ENCODE peak calls at places on chromosomes 13 and 19, in four cellular contexts. H is GM12878, J is HepG2, X is K562. P is an unnamed sample.

GRCh38 chr13:70844391-70845108 is 736.3 kb upstream of the KLHL1 start:
- DNase-seq in X (no peak), H (no peak), J (no peak), P (no peak)

GRCh38 chr19:29487432-29487831 is 38.4 kb upstream of the VSTM2B start:
- DNase-seq in H (no peak), X (no peak), J (no peak), P (peak)

GRCh38 chr19:33125929-33126388 is 6.0 kb upstream of the WDR88 start:
- DNase-seq in X (peak), J (peak), H (peak), P (peak)

GRCh38 chr19:52923782-52924593 is 760 bp upstream of the ZNF888 start:
- DNase-seq in J (peak), X (peak), H (no peak), P (no peak)

GRCh38 chr13:27168086-27168485 is 3.5 kb downstream of the USP12 start:
- DNase-seq in H (no peak), J (no peak), X (no peak), P (no peak)

GRCh38 chr19:55225415-55225958 is 3.1 kb downstream of the TMEM86B start:
- DNase-seq in X (no peak), J (no peak), H (no peak), P (no peak)

GRCh38 chr13:27362064-27362751 is 62.2 kb upstream of the GTF3A start:
- DNase-seq in J (peak), H (no peak), X (peak), P (peak)

GRCh38 chr13:30905932-30906383 is at the start of gene MEDAG:
- DNase-seq in H (no peak), X (no peak), J (no peak), P (no peak)

GRCh38 chr13:84430015-84430414 is 547.7 kb upstream of the SLITRK1 start:
- DNase-seq in H (no peak), X (no peak), J (no peak), P (no peak)

GRCh38 chr19:610071-610800 is 20.6 kb downstream of the HCN2 start:
- DNase-seq in J (no peak), H (no peak), X (no peak), P (no peak)

GRCh38 chr19:58575183-58576041 is 2.3 kb upstream of the MZF1 start:
- DNase-seq in H (peak), J (peak), X (peak), P (peak)

GRCh38 chr13:52984881-52985363 is 43.7 kb upstream of the OLFM4 start:
- DNase-seq in J (no peak), X (no peak), H (no peak), P (no peak)

GRCh38 chr13:65656740-65657329 is 1573.3 kb downstream of the PCDH9 start:
- DNase-seq in H (no peak), J (no peak), X (no peak), P (no peak)

GRCh38 chr13:110138009-110138699 is 168.8 kb downstream of the COL4A1 start:
- DNase-seq in J (peak), H (peak), X (peak), P (peak)

GRCh38 chr13:107322228-107322627 is 754.3 kb upstream of the ARGLU1 start:
- DNase-seq in J (no peak), X (no peak), H (no peak), P (no peak)

GRCh38 chr13:98528663-98529064 is 48.2 kb downstream of the STK24 start:
- DNase-seq in H (no peak), J (no peak), X (no peak), P (no peak)

GRCh38 chr19:41720103-41720502 is 11.7 kb downstream of the CEACAM5 start:
- DNase-seq in H (no peak), X (no peak), J (no peak), P (no peak)

GRCh38 chr19:795691-796581 is 1.3 kb upstream of the PTBP1 start:
- DNase-seq in H (no peak), J (no peak), X (no peak), P (no peak)

GRCh38 chr19:31257426-31258130 is 91.7 kb downstream of the TSHZ3 start:
- DNase-seq in J (no peak), H (no peak), X (no peak), P (no peak)

GRCh38 chr13:108283110-108283509 is 13.6 kb downstream of the TNFSF13B start:
- DNase-seq in H (no peak), J (no peak), X (no peak), P (no peak)

GRCh38 chr13:51269039-51269438 is 46.8 kb downstream of the FAM124A start:
- DNase-seq in X (no peak), J (no peak), H (no peak), P (no peak)

GRCh38 chr19:51081476-51081875 is 1.2 kb downstream of the KLK14 start:
- DNase-seq in J (no peak), H (no peak), X (peak), P (no peak)

GRCh38 chr13:42873081-42873480 is 91.7 kb downstream of the FAM216B start:
- DNase-seq in J (no peak), H (no peak), X (no peak), P (no peak)

GRCh38 chr13:23637813-23638212 is 67.6 kb downstream of the TNFRSF19 start:
- DNase-seq in X (no peak), J (no peak), H (no peak), P (no peak)

GRCh38 chr19:46599716-46600392 is 1.3 kb upstream of the CALM3 start:
- DNase-seq in X (no peak), J (no peak), H (no peak), P (no peak)

GRCh38 chr13:23621316-23621645 is 51.1 kb downstream of the TNFRSF19 start:
- DNase-seq in J (peak), X (no peak), H (no peak), P (no peak)

GRCh38 chr13:39913339-39913738 is 257.9 kb downstream of the COG6 start:
- DNase-seq in X (no peak), H (no peak), J (no peak), P (no peak)

GRCh38 chr13:39916330-39916729 is 260.9 kb downstream of the COG6 start:
- DNase-seq in H (no peak), J (no peak), X (no peak), P (no peak)

GRCh38 chr13:39915418-39915817 is 260.0 kb downstream of the COG6 start:
- DNase-seq in J (no peak), H (no peak), X (no peak), P (no peak)

GRCh38 chr13:39910833-39911232 is 255.4 kb downstream of the COG6 start:
- DNase-seq in H (no peak), X (no peak), J (no peak), P (no peak)

GRCh38 chr13:39913928-39914327 is 258.5 kb downstream of the COG6 start:
- DNase-seq in H (no peak), X (no peak), J (no peak), P (no peak)
- TF ChIP-seq TARDBP in H (no peak), X (no peak), J (no peak), P (no peak)

DNA sequence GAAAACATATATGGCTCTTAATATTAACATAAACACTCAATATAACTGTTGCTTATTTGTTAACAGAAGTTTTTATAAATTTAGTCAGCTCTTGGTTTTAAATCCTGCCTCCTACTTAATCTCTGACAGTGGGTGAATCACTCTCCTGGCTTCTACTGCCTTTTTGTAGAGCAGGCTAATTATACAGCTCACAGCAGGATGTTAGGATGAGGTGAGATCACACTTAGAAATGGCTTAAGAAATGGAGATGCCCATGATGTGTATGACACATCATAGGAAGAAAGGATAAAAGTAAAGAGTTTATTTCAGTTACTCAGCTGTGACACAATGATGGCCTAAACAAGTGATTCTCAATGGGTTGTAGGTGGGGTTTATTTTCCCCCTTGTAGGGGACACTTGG is 345.6 kb downstream of the SPRY2 start:
- DNase-seq in H (no peak), X (no peak), J (no peak), P (no peak)
- TF ChIP-seq SP1 in H (no peak), X (no peak), J (no peak), P (no peak)

DNA sequence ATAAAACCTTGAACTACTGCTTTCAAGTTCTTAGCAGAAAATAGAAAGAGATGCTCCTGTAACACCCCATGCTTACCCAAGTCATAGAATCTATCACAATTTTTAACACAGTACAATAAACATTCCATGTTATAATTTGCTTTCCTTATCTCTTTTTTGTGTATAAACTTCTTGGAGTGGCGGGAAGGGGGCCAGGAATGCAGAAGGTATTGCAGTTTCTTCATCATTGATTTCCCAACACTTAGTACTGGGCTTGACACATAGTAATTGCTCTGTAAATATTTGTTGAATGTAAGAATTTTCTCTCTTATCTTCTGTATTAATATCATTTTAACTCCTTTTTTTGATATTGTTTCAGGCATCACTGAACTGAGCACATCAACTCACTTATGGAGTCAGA is 535.8 kb downstream of the KCTD12 start:
- DNase-seq in H (no peak), J (no peak), X (no peak), P (no peak)
- TF ChIP-seq FOXM1 in H (no peak), J (no peak), X (no peak), P (no peak)

DNA sequence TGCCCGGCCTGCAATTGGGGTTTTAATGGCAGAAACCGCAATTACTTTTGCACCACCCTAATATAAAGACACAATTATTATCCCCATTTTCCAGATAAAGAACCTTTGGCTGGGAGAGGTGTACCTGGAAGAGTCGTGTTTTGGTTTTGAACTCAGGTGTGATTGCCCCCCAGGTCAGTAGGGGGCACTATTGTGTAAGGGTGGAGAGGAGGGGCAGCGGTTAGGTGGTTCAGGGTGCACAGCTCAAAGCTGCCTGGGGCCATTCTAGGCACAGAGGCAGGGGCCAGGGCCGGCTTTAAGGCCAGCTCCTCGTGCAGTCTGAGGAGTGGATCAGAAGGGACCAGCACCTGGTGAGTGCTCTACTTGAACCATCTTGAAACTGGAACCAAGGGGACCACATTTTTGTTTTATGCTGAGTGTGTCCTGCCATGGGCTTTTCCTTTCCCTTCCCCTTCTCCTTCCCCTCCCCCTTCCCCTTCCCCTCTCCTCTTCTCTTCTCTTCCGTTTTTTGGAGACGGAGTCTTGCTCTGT is 5.8 kb upstream of the FCGRT start:
- DNase-seq in J (peak), H (no peak), X (peak), P (peak)
- TF ChIP-seq TARDBP in J (no peak), H (no peak), X (no peak), P (no peak)

GRCh38 chr13:91248249-91248648 is 99.2 kb upstream of the MIR17HG start:
- DNase-seq in H (no peak), J (no peak), X (no peak), P (no peak)

GRCh38 chr13:91249370-91249769 is 98.1 kb upstream of the MIR17HG start:
- DNase-seq in X (no peak), J (no peak), H (no peak), P (no peak)

GRCh38 chr13:91242652-91243051 is 104.8 kb upstream of the MIR17HG start:
- DNase-seq in X (no peak), J (no peak), H (no peak), P (no peak)

GRCh38 chr13:91245283-91245682 is 102.2 kb upstream of the MIR17HG start:
- DNase-seq in H (no peak), J (no peak), X (peak), P (no peak)

GRCh38 chr13:91247768-91248167 is 99.7 kb upstream of the MIR17HG start:
- DNase-seq in H (no peak), X (no peak), J (no peak), P (no peak)
- TF ChIP-seq SP1 in H (no peak), X (no peak), J (no peak), P (no peak)

GRCh38 chr19:4891066-4891465 is 11.6 kb downstream of the ARRDC5 start:
- DNase-seq in X (peak), H (no peak), J (no peak), P (no peak)

GRCh38 chr19:4897146-4897545 is 5.5 kb downstream of the ARRDC5 start:
- DNase-seq in X (peak), J (no peak), H (no peak), P (no peak)

DNA sequence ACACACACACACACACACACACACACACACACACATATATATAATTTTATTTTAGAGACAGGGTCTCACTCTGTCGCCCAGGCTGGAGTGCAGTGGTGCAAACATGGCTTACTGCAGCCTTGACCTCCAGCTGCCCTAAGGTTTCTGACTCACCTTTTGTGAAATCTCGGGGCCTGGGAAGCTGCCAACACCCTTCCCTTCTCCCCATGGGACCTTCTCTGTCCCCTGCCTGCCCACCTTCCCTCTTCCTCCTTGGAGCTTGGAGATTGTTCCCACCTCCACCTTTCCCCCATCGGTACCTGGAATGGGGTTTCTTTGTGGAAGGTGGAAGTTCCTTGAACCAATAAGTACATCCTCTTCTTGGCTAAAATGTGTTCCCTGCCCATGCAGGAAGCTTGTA is 6.3 kb downstream of the ARRDC5 start:
- DNase-seq in H (no peak), J (no peak), X (no peak), P (no peak)
- TF ChIP-seq FOXM1 in H (no peak), J (no peak), X (no peak), P (no peak)

DNA sequence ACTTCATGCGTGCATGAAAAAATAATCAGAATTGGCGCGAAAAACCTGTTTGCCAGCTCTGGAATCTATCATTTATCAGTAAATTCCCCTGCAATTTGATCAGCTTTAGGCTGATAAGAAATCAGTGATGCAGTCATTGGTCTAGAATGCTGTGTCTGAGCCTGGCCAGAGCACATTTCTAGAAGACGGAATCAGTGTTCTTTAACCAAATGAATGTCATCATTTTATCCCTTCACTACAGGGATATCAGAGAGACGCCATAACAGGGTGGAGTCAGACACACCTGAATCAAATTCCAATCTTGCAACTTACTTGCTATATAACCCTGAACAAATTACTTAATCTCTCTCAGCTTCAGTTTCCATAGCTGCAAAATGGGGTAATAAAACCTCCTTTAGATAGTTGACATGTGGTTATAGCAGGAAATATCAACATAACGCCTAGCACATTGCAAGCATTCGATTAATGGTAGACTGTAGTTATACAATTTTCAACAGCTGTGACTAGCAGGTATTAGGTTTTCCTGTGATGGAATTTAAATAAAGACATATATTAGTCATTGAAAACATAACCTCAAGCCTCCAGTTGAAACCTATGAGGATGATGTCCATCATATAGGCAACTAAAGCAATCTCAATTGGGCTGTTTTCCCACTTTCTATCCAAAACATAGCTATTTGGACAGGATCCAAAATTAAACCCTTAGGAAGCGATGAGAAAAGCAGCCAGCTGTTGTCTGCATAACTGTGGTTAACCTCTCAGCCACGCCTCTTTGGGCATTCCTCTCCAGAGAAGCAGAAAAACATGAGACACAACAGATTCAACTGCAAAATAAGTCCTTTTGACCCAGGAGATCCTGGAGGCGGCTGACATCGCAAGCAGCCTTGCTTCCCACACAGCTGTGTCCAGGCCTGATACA is 51.6 kb upstream of the UBL3 start:
- DNase-seq in X (no peak), H (no peak), J (no peak), P (no peak)
- TF ChIP-seq TARDBP in X (no peak), H (no peak), J (no peak), P (no peak)

DNA sequence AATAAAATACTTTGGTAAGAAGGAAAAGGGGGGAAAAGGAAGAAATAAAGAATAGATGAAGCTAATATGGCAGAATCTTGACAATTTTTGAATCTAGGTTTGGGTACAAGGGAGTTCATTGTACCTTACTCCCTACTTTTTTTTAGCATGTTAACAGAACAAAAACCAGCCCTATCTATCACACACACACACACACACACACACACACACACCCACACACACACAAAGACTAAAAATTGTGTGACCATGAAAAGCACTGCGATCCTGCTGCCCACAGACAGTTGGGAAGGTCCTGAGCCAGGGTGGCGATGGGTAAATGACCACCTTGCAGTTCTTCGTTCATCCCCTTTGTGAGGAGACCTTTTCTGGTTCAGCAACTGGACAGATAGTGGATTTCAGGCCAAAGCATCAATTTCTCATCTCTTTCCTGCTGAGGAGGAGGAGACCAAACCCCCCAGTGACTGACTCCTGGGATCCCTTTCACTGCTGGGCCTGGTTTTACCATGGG is 91.8 kb downstream of the SIPA1L3 start:
- DNase-seq in H (no peak), X (no peak), J (no peak), P (no peak)
- TF ChIP-seq SP1 in H (no peak), X (no peak), J (no peak), P (no peak)

P was measured in HEK293T.